ENCODE peak calls at places on chromosomes 3 and 15, in six cellular contexts. N is IMR-90, L is lower leg skin, W is testis, V is esophagus muscularis mucosa, J is tibial nerve. T is an unnamed sample.

GRCh38 chr3:15164356-15164755 is 41.7 kb upstream of the CAPN7 start:
- DNase-seq in N (no peak), L (no peak), W (no peak), V (no peak), J (no peak), T (no peak)

GRCh38 chr15:88115529-88116152 is 140.9 kb downstream of the NTRK3 start:
- DNase-seq in N (no peak), L (no peak), W (peak), V (no peak), J (no peak), T (no peak)

GRCh38 chr15:27238209-27238608 is 267.2 kb downstream of the GABRG3 start:
- DNase-seq in N (no peak), L (peak), W (peak), V (no peak), J (no peak), T (no peak)

GRCh38 chr15:77983091-77983707 is 94.3 kb downstream of the TBC1D2B start:
- DNase-seq in N (no peak), L (peak), W (peak), V (no peak), J (no peak), T (no peak)

GRCh38 chr3:185733980-185734724 is 90.7 kb downstream of the IGF2BP2 start:
- DNase-seq in N (peak), L (no peak), W (peak), V (no peak), J (peak), T (peak)

GRCh38 chr3:13896473-13897154 is 16.7 kb upstream of the WNT7A start:
- DNase-seq in N (peak), L (peak), W (peak), V (no peak), J (peak), T (peak)

GRCh38 chr3:148366743-148367410 is 330.8 kb upstream of the AGTR1 start:
- DNase-seq in N (peak), L (no peak), W (no peak), V (no peak), J (no peak), T (no peak)

GRCh38 chr3:45832691-45833090 is 9.2 kb downstream of the LZTFL1 start:
- DNase-seq in N (peak), L (no peak), W (no peak), V (no peak), J (no peak), T (no peak)

GRCh38 chr15:60799885-60800728 is 321.2 kb upstream of the ICE2 start:
- DNase-seq in N (peak), L (no peak), W (no peak), V (no peak), J (no peak), T (no peak)

GRCh38 chr15:73633991-73634495 is 854 bp upstream of the NPTN start:
- DNase-seq in N (peak), L (no peak), W (no peak), V (no peak), J (no peak), T (no peak)

GRCh38 chr3:126542340-126543241 is 16.1 kb downstream of the C3orf22 start:
- DNase-seq in N (no peak), L (peak), W (peak), V (no peak), J (no peak), T (no peak)

GRCh38 chr3:184562875-184563568 is 1.4 kb downstream of the EPHB3 start:
- DNase-seq in N (peak), L (no peak), W (peak), V (no peak), J (no peak), T (no peak)

GRCh38 chr15:24856397-24857093 is 98.2 kb upstream of the SNRPN start:
- DNase-seq in N (peak), L (no peak), W (peak), V (no peak), J (no peak), T (no peak)

GRCh38 chr15:48940508-48940907 is 23.2 kb downstream of the SHC4 start:
- DNase-seq in N (peak), L (no peak), W (no peak), V (no peak), J (no peak), T (no peak)

GRCh38 chr15:31255732-31256384 is 70.8 kb upstream of the KLF13 start:
- DNase-seq in N (no peak), L (no peak), W (no peak), V (no peak), J (no peak), T (no peak)

GRCh38 chr15:58306591-58307312 is 125.0 kb upstream of the LIPC start:
- DNase-seq in N (no peak), L (no peak), W (no peak), V (no peak), J (no peak), T (no peak)

GRCh38 chr3:146692254-146692653 is 87.1 kb upstream of the PLSCR5 start:
- DNase-seq in N (no peak), L (no peak), W (no peak), V (no peak), J (no peak), T (no peak)

GRCh38 chr3:134357914-134358811 is 16.1 kb downstream of the AMOTL2 start:
- DNase-seq in N (peak), L (no peak), W (peak), V (no peak), J (peak), T (no peak)
- TF ChIP-seq CTCF in N (peak), L (no peak), W (no peak), V (peak), J (no peak), T (no peak)

GRCh38 chr3:49017646-49017977 is 768 bp downstream of the DALRD3 start:
- DNase-seq in N (no peak), L (peak), W (no peak), V (no peak), J (no peak), T (no peak)
- TF ChIP-seq POLR2A in N (no peak), L (no peak), W (no peak), V (no peak), J (no peak), T (no peak)

GRCh38 chr15:34059476-34059875 is 20.5 kb upstream of the AVEN start:
- DNase-seq in N (no peak), L (no peak), W (no peak), V (no peak), J (no peak), T (no peak)
- TF ChIP-seq CTCF in N (no peak), L (no peak), W (no peak), V (no peak), J (no peak), T (no peak)

GRCh38 chr3:194139085-194139976 is 3.4 kb downstream of the HES1 start:
- DNase-seq in N (peak), L (no peak), W (peak), V (no peak), J (no peak), T (no peak)
- TF ChIP-seq POLR2A in N (peak), L (no peak), W (no peak), V (no peak), J (no peak), T (no peak)

DNA sequence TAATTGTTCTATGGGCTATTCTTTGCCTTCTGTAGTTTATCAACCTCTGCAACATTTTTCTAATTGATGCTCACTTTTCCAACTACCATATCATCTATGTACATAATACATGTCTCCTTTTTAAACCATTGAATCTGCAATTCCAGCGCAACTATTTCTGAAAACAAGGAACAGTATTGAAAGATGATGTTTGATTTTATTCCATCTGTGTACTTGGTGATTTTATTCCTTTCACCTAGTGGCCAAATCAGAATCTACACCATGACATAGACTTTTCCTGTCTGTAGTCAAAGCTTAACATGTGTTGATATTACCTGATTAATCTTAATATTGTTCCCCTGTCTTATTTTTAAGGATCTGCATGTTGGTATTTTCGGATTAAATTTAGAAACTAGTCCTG is 13.0 kb downstream of the NKTR start:
- DNase-seq in N (no peak), L (no peak), W (no peak), V (no peak), J (no peak), T (no peak)
- TF ChIP-seq CTCF in N (peak), L (no peak), W (peak), V (peak), J (no peak), T (peak)

T was measured in gastrocnemius medialis.